ENCODE peak calls at places on chromosomes 16 and 17, in eight cellular contexts. N is PC-3, Z is GM23248, M is PC-9, F is GM23338, R is Karpas-422, T is hepatocyte, P is SK-N-SH. C is an unnamed sample.

GRCh38 chr17:59815965-59816364 is 76.8 kb downstream of the TUBD1 start:
- DNase-seq in N (no peak), Z (peak; percentile 38), M (no peak), F (no peak), R (no peak), T (no peak), P (no peak), C (no peak)

GRCh38 chr16:49492090-49492801 is 118.6 kb downstream of the C16orf78 start:
- DNase-seq in N (peak; percentile 6), Z (peak; percentile 39), M (no peak), F (peak; percentile 78), R (peak; percentile 69), T (peak; percentile 63), P (peak; percentile 94), C (peak; percentile 70)

GRCh38 chr17:40191237-40192208 is 14.3 kb downstream of the RAPGEFL1 start:
- DNase-seq in N (peak; percentile 74), Z (peak; percentile 94), M (no peak), F (peak; percentile 88), R (peak; percentile 92), T (peak; percentile 85), P (peak; percentile 87), C (peak; percentile 84)

GRCh38 chr16:81657731-81658130 is 121.4 kb upstream of the PLCG2 start:
- DNase-seq in N (no peak), Z (no peak), M (no peak), F (no peak), R (no peak), T (no peak), P (no peak), C (no peak)

GRCh38 chr16:27967169-27967568 is 96.3 kb downstream of the GSG1L start:
- DNase-seq in N (no peak), Z (no peak), M (no peak), F (no peak), R (no peak), T (no peak), P (no peak), C (no peak)

GRCh38 chr17:78306913-78307312 is 53.0 kb downstream of the SOCS3 start:
- DNase-seq in N (no peak), Z (no peak), M (no peak), F (no peak), R (peak; percentile 54), T (no peak), P (no peak), C (no peak)

GRCh38 chr17:44084131-44084538 is 13.6 kb downstream of the G6PC3 start:
- DNase-seq in N (peak; percentile 41), Z (peak; percentile 47), M (no peak), F (peak; percentile 86), R (peak; percentile 80), T (no peak), P (peak; percentile 78), C (peak; percentile 19)

GRCh38 chr17:63698886-63699637 is 863 bp downstream of the LIMD2 start:
- DNase-seq in N (peak; percentile 25), Z (peak; percentile 50), M (no peak), F (peak; percentile 65), R (peak; percentile 93), T (peak; percentile 45), P (no peak), C (peak; percentile 95)

GRCh38 chr17:78787444-78787843 is 5.4 kb upstream of the CYTH1 start:
- DNase-seq in N (peak; percentile 31), Z (no peak), M (no peak), F (peak; percentile 68), R (no peak), T (no peak), P (no peak), C (peak; percentile 72)

GRCh38 chr17:49834118-49834743 is 13.6 kb downstream of the TAC4 start:
- DNase-seq in N (no peak), Z (no peak), M (no peak), F (no peak), R (no peak), T (no peak), P (no peak), C (no peak)

GRCh38 chr17:77817953-77818352 is 140.6 kb upstream of the TNRC6C start:
- DNase-seq in N (no peak), Z (peak; percentile 23), M (no peak), F (no peak), R (no peak), T (no peak), P (no peak), C (no peak)

GRCh38 chr16:20181386-20181785 is 107.7 kb upstream of the GPR139 start:
- DNase-seq in N (no peak), Z (no peak), M (no peak), F (no peak), R (no peak), T (no peak), P (no peak), C (no peak)

GRCh38 chr17:35291802-35292201 is 48.9 kb downstream of the SLFN5 start:
- DNase-seq in N (peak; percentile 16), Z (peak; percentile 86), M (no peak), F (no peak), R (no peak), T (no peak), P (no peak), C (no peak)

GRCh38 chr17:79203016-79203415 is 128.4 kb downstream of the ENGASE start:
- DNase-seq in N (no peak), Z (no peak), M (no peak), F (peak; percentile 53), R (peak; percentile 52), T (no peak), P (peak; percentile 73), C (peak; percentile 44)

GRCh38 chr17:31112001-31112661 is 17.4 kb downstream of the NF1 start:
- DNase-seq in N (no peak), Z (peak; percentile 37), M (no peak), F (no peak), R (peak; percentile 76), T (no peak), P (no peak), C (no peak)

DNA sequence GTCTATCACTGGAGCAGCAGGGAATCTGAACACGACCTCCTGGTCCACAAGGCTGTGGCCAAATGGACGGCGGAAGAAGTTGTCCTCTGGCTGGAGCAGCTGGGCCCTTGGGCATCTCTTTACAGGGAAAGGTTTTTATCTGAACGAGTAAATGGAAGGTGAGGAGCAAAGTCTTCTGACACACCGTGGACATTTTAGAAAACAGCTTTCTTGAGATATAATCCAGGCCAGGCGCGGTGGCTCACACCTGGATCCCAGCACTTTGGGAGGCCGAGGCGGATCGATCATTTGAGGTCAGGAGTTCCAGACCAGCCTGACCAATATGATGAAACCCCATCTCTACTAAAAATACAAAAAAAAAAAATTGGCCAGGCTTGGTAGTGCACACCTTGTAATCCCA is 17.1 kb downstream of the BFAR start:
- DNase-seq in N (no peak), Z (no peak), M (no peak), F (no peak), R (no peak), T (no peak), P (no peak), C (no peak)
- H3K9me2 ChIP-seq in N (no peaks in the 10 kb centered on the region), Z (no peaks in the 10 kb centered on the region), M (no peaks in the 10 kb centered on the region), F (no peaks in the 10 kb centered on the region), R (no peaks in the 10 kb centered on the region), T (no peaks in the 10 kb centered on the region), P (no peaks in the 10 kb centered on the region), C (no peaks in the 10 kb centered on the region)

DNA sequence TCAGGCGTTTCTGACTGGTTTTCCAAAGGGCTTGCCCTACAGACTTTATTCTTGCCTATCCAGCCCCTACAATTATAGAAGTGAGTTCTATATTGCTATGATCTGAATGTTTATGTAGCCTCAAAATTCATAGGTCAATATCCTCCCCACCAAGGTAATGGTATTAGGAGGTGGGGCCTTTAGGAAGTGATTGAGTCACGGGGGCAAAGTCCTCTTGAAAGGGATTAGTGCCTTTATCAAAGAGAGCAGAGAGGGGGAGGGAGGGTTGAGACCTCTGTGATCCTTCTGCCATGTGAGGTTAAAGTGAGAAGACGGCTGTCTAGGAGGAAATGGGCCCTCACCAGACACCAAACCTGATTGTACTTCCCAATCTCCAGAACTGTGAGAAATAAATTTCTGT is 931 bp upstream of the CPHXL start:
- DNase-seq in N (no peak), Z (no peak), M (no peak), F (no peak), R (peak; percentile 36), T (peak; percentile 74), P (no peak), C (no peak)
- H3K9me2 ChIP-seq in N (no peaks in the 10 kb centered on the region), Z (no peaks in the 10 kb centered on the region), M (no peaks in the 10 kb centered on the region), F (no peaks in the 10 kb centered on the region), R (no peaks in the 10 kb centered on the region), T (no peaks in the 10 kb centered on the region), P (no peaks in the 10 kb centered on the region), C (no peaks in the 10 kb centered on the region)

GRCh38 chr17:58569216-58569615 is 54.8 kb upstream of the MTMR4 start:
- DNase-seq in N (no peak), Z (no peak), M (no peak), F (no peak), R (no peak), T (no peak), P (no peak), C (no peak)

GRCh38 chr17:58565389-58566311 is 51.2 kb upstream of the MTMR4 start:
- DNase-seq in N (no peak), Z (no peak), M (peak; percentile 70), F (peak; percentile 69), R (no peak), T (no peak), P (no peak), C (peak; percentile 45)

GRCh38 chr17:58570758-58571157 is 56.3 kb upstream of the MTMR4 start:
- DNase-seq in N (no peak), Z (no peak), M (no peak), F (no peak), R (no peak), T (no peak), P (no peak), C (no peak)

GRCh38 chr17:58564971-58565370 is 50.5 kb upstream of the MTMR4 start:
- DNase-seq in N (no peak), Z (no peak), M (no peak), F (no peak), R (peak; percentile 66), T (no peak), P (no peak), C (peak; percentile 83)

GRCh38 chr17:58568050-58568830 is 53.8 kb upstream of the MTMR4 start:
- DNase-seq in N (no peak), Z (no peak), M (no peak), F (peak; percentile 32), R (no peak), T (no peak), P (no peak), C (no peak)
- H3K9me2 ChIP-seq in N (no peaks in the 10 kb centered on the region), Z (no peaks in the 10 kb centered on the region), M (no peaks in the 10 kb centered on the region), F (no peaks in the 10 kb centered on the region), R (no peaks in the 10 kb centered on the region), T (no peaks in the 10 kb centered on the region), P (no peaks in the 10 kb centered on the region), C (no peaks in the 10 kb centered on the region)

DNA sequence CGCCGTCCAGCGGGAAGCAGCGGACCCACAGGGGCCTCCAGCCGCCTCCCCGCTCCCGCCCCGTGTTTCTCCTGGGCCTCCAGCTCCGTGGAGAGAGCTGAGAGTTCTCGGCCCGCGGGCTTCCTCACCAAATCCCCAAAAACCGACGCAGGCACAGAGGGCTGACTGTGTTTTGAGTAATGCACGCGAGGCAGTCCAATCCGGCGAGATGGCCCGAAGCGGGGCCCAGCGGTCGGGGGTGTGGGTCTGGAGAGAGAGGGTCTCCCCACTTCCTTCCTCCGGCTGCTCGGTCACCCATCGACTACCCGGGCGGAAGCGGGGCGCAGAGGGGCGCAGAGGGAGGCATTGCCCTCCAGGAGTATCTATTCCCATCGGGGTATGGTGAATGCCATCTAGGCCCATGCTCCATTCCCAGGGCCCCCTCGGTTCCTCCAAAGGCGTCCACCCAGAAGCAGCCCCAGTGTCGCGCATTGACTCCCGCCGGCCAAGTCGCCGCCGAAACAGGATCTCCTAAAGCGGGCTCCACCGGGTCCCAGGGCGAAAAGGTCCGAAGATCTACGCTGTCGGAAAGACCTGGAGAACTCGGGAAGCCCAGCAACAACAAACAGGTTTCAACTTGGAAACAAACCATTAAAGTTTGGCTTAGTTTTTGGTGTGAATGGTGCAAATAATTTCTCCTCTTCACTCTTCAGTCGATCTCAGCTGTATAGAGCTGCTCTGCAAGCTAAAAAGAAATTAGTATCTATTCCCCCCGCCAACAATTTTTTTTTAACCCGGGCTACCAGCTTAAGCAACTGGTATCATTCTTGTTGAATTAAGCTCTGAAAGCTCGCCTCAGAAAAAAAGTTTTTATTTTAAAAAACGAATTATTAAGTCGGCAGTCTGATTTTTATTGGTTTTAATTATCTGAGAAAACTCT is 19.2 kb upstream of the HOXB13 start:
- DNase-seq in N (peak; percentile 71), Z (no peak), M (no peak), F (peak; percentile 64), R (no peak), T (no peak), P (peak; percentile 49), C (no peak)
- H3K9me2 ChIP-seq in N (no peaks in the 10 kb centered on the region), Z (no peaks in the 10 kb centered on the region), M (no peaks in the 10 kb centered on the region), F (no peaks in the 10 kb centered on the region), R (no peaks in the 10 kb centered on the region), T (no peaks in the 10 kb centered on the region), P (no peaks in the 10 kb centered on the region), C (no peaks in the 10 kb centered on the region)